ENCODE peak calls at places on chromosomes 13 and 19, in ten cellular contexts. H, S, I, P, Y, Z, D, A, B and M are unnamed samples.

GRCh38 chr13:86581711-86582110 is 782.5 kb upstream of the SLITRK6 start:
- DNase-seq in S (no peak), I (no peak), P (no peak), A (no peak), H (no peak), Z (no peak), B (no peak), D (no peak), Y (peak), M (no peak)

GRCh38 chr19:7550169-7550770 is 14.8 kb downstream of the PNPLA6 start:
- DNase-seq in Z (no peak), B (no peak), D (no peak), P (no peak), H (no peak), Y (no peak), A (no peak), I (no peak), S (no peak), M (no peak)

GRCh38 chr19:49116544-49116943 is 2.4 kb downstream of the LIN7B start:
- DNase-seq in Z (no peak), H (peak), S (no peak), B (peak), P (no peak), D (no peak), Y (no peak), I (no peak), A (no peak), M (no peak)

GRCh38 chr13:52459668-52460067 is 4.4 kb downstream of the CKAP2 start:
- DNase-seq in B (no peak), Y (peak), A (peak), H (no peak), I (peak), D (no peak), P (no peak), S (peak), Z (no peak), M (no peak)

GRCh38 chr13:67643656-67644055 is 413.5 kb upstream of the PCDH9 start:
- DNase-seq in S (no peak), D (peak), A (no peak), I (no peak), P (no peak), Z (no peak), H (no peak), Y (no peak), B (no peak), M (no peak)

GRCh38 chr13:114107686-114108081 is 24.7 kb downstream of the RASA3 start:
- DNase-seq in I (peak), A (peak), S (peak), H (no peak), P (no peak), Z (no peak), B (peak), D (no peak), Y (peak), M (no peak)

GRCh38 chr13:26529441-26529840 is 28.0 kb upstream of the WASF3 start:
- DNase-seq in B (no peak), P (peak), Z (peak), I (peak), Y (peak), D (peak), S (peak), H (peak), A (peak), M (peak)

GRCh38 chr13:53201454-53202225 is 173.0 kb downstream of the OLFM4 start:
- DNase-seq in Y (no peak), S (no peak), D (peak), H (peak), I (no peak), P (no peak), B (no peak), A (no peak), Z (no peak), M (no peak)

GRCh38 chr19:7841751-7842660 is 12.0 kb downstream of the EVI5L start:
- DNase-seq in B (no peak), S (no peak), D (no peak), I (no peak), A (no peak), Z (no peak), P (no peak), H (no peak), Y (no peak), M (no peak)

GRCh38 chr19:12828494-12828893 is 5.9 kb downstream of the RTBDN start:
- DNase-seq in B (no peak), H (peak), D (peak), A (no peak), Z (no peak), P (peak), S (peak), I (peak), Y (no peak), M (no peak)

GRCh38 chr19:11597202-11598102 is at the start of gene ZNF627:
- DNase-seq in B (peak), Y (peak), H (peak), Z (peak), S (peak), P (peak), D (peak), I (peak), A (peak), M (peak)

GRCh38 chr19:58399903-58400637 is 4.6 kb downstream of the RNF225 start:
- DNase-seq in Z (no peak), I (no peak), S (no peak), H (no peak), P (no peak), A (peak), B (no peak), Y (no peak), D (no peak), M (no peak)

GRCh38 chr19:17680235-17680722 is 7.9 kb downstream of the UNC13A start:
- DNase-seq in Z (peak), Y (peak), B (peak), H (peak), P (no peak), D (peak), A (peak), I (peak), S (peak), M (no peak)

GRCh38 chr13:51246411-51247298 is 24.5 kb downstream of the FAM124A start:
- DNase-seq in H (no peak), A (no peak), S (no peak), I (no peak), D (peak), B (no peak), Y (no peak), P (no peak), Z (peak), M (no peak)

GRCh38 chr13:46041335-46041934 is 11.1 kb downstream of the ZC3H13 start:
- DNase-seq in D (no peak), P (no peak), S (peak), A (peak), I (no peak), Y (peak), B (no peak), H (no peak), Z (no peak), M (no peak)

GRCh38 chr13:30685987-30686386 is 49.4 kb upstream of the ALOX5AP start:
- DNase-seq in I (no peak), Z (no peak), B (no peak), Y (no peak), S (no peak), P (no peak), H (no peak), A (no peak), D (no peak), M (no peak)

GRCh38 chr19:708154-709141 is at the start of gene PALM:
- DNase-seq in A (no peak), D (peak), Y (no peak), P (peak), Z (peak), S (peak), H (peak), I (no peak), B (no peak), M (no peak)

GRCh38 chr19:31319465-31319864 is 29.8 kb downstream of the TSHZ3 start:
- DNase-seq in B (no peak), Z (no peak), S (no peak), D (no peak), A (no peak), Y (no peak), P (no peak), I (no peak), H (no peak), M (no peak)

GRCh38 chr13:94548382-94549240 is 47.3 kb downstream of the TGDS start:
- DNase-seq in A (peak), I (peak), P (peak), H (peak), Y (peak), Z (peak), B (peak), S (peak), D (peak), M (no peak)

GRCh38 chr13:50519866-50520265 is 323.6 kb downstream of the DLEU7 start:
- DNase-seq in Y (no peak), S (peak), A (no peak), I (peak), P (no peak), H (no peak), B (no peak), D (no peak), Z (no peak), M (no peak)

GRCh38 chr19:7916137-7916907 is 1.7 kb downstream of the TGFBR3L start:
- DNase-seq in D (peak), Z (no peak), S (no peak), H (peak), B (no peak), P (no peak), Y (no peak), I (peak), A (no peak), M (peak)

GRCh38 chr13:33870046-33870668 is 52.2 kb downstream of the RFC3 start:
- DNase-seq in A (no peak), B (no peak), D (no peak), P (no peak), Z (no peak), H (no peak), S (no peak), Y (no peak), I (no peak), M (no peak)

GRCh38 chr19:19094513-19094912 is 30.7 kb downstream of the SLC25A42 start:
- DNase-seq in D (no peak), H (no peak), P (peak), A (no peak), Z (no peak), S (no peak), Y (no peak), I (no peak), B (no peak), M (no peak)

GRCh38 chr13:36385471-36385870 is 39.3 kb upstream of the SPART start:
- DNase-seq in P (no peak), H (no peak), B (no peak), Y (peak), I (peak), D (no peak), Z (no peak), A (no peak), S (no peak), M (no peak)

GRCh38 chr13:33794576-33794975 is 23.4 kb upstream of the RFC3 start:
- DNase-seq in H (no peak), A (peak), Z (no peak), D (no peak), B (no peak), P (no peak), S (peak), Y (no peak), I (no peak), M (no peak)

GRCh38 chr19:35045667-35046300 is 4.3 kb downstream of the HPN start:
- DNase-seq in P (no peak), Y (no peak), S (peak), A (peak), I (no peak), B (peak), D (peak), Z (no peak), H (peak), M (no peak)

GRCh38 chr13:51999525-51999924 is 11.7 kb downstream of the ATP7B start:
- DNase-seq in I (no peak), B (no peak), H (no peak), Z (peak), D (no peak), Y (peak), A (peak), S (peak), P (no peak), M (no peak)

GRCh38 chr13:48235100-48235813 is 2.3 kb downstream of the ITM2B start:
- DNase-seq in Y (peak), B (peak), D (peak), Z (no peak), S (no peak), I (peak), H (peak), P (no peak), A (peak), M (no peak)

GRCh38 chr19:3492919-3493318 is 7.6 kb downstream of the DOHH start:
- DNase-seq in A (no peak), B (no peak), H (no peak), D (no peak), Z (no peak), Y (no peak), I (no peak), S (no peak), P (no peak), M (no peak)

DNA sequence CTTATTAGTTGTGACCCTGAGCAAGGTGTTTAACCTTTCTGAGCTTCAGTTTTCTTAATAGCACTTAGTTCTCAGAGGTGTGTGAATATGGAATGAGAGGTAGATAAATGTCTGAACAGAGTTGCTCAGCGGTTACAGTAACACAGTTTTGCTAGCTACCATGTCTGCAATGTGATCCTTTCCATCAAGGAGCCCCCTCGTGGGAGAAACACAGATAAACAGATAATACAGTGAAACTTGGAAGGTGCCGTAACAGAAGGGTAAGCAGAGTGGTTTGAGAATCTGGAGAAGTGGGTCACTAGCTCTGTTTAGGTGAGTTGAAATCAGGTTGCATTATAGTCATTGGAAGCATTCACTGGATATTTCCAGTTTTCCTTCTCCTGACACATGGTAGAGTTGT is 38.9 kb downstream of the IRS2 start:
- DNase-seq in I (no peak), H (peak), Z (no peak), D (no peak), S (no peak), A (no peak), B (no peak), Y (no peak), P (no peak), M (no peak)
- TF ChIP-seq CTCF in I (peak), H (peak), Z (no peak), D (no peak), S (no peak), A (no peak), B (no peak), Y (no peak), P (peak), M (no peak)

DNA sequence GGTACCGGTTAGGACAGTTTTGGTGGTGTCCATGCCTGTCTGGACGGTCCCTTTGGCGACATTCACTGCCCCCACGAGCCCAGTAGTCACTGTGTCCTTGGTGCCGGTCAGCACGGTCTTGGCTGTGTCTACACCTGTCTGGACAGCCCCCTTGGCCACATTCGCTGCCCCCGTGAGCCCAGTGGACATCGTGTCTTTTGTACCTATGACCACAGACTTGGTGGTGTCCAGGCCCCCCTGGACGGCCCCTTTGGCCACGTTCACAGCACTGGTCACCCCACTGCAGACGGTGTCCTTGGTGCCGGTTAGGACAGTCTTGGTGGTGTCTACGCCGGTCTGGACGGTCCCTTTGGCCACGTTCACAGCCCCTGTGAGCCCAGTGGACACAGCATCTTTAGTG is 6.2 kb downstream of the PLIN4 start:
- DNase-seq in Y (no peak), Z (no peak), S (no peak), I (no peak), P (no peak), B (no peak), H (no peak), A (no peak), D (no peak), M (no peak)
- TF ChIP-seq CTCF in Y (no peak), Z (no peak), S (no peak), I (no peak), P (no peak), B (no peak), H (no peak), A (no peak), D (no peak), M (no peak)

GRCh38 chr13:99312493-99312883 is 5.3 kb upstream of the GPR183 start:
- DNase-seq in I (peak), A (peak), B (peak), S (peak), P (no peak), H (no peak), Y (peak), Z (peak), D (no peak), M (no peak)
- TF ChIP-seq CTCF in I (no peak), A (peak), B (no peak), S (no peak), P (no peak), H (no peak), Y (no peak), Z (no peak), D (no peak), M (no peak)

DNA sequence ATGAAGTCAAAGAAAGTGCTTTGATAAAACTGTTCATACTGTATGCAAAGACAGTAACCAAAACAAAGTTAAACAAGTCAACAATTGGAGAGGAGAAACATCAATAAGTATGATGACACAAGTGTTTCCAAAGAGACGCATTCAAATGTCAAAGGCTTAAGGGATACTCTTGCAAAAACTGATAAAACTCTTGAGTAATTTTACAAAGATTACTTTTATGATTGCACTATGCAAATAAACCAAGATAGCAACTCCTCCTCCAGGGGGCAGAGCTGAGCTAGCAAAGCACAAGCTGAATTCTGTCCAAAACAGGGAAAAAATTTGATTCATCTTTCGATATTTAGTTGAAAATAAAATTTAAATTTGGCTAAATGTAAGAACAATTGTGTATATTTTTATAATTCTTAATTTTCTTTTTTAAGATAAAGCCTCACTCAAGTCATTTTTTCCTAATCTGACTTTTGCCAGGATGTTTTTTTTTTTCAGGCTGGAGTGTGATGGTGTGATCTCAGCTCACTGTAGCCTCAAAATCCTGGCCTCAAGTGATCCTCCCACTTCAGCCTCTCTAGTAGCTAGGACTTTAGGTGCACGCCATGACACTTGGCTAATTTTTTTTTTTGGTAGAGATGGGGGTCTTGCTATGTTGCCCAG is 84.0 kb downstream of the MZT1 start:
- DNase-seq in D (peak), Z (no peak), H (peak), Y (peak), P (peak), I (peak), A (peak), S (peak), B (peak), M (no peak)
- TF ChIP-seq CTCF in D (peak), Z (peak), H (peak), Y (peak), P (peak), I (peak), A (peak), S (peak), B (peak), M (peak)

GRCh38 chr13:112836940-112837339 is 132.1 kb upstream of the MCF2L start:
- DNase-seq in S (no peak), A (no peak), D (no peak), Z (no peak), B (no peak), I (no peak), P (no peak), Y (no peak), H (no peak), M (no peak)
- TF ChIP-seq CTCF in S (no peak), A (no peak), D (no peak), Z (no peak), B (no peak), I (no peak), P (no peak), Y (no peak), H (no peak), M (no peak)